ENCODE peak calls at places on chromosome 6, in eight cellular contexts. Q, O, B, K, G, J, I and N are unnamed samples.

GRCh38 chr6:23213193-23213592 is 643.8 kb downstream of the HDGFL1 start:
- DNase-seq in Q (no peak), O (no peak), B (no peak), K (no peak), G (no peak), J (no peak), I (no peak), N (no peak)

GRCh38 chr6:25327372-25327771 is 48.2 kb downstream of the CARMIL1 start:
- DNase-seq in Q (no peak), O (no peak), B (no peak), K (no peak), G (no peak), J (no peak), I (no peak), N (no peak)

GRCh38 chr6:153849072-153849759 is 189.8 kb upstream of the OPRM1 start:
- DNase-seq in Q (no peak), O (no peak), B (no peak), K (no peak), G (no peak), J (no peak), I (no peak), N (no peak)

GRCh38 chr6:13314806-13315205 is 13.5 kb downstream of the TBC1D7 start:
- DNase-seq in Q (no peak), O (no peak), B (no peak), K (no peak), G (no peak), J (no peak), I (no peak), N (no peak)

GRCh38 chr6:154572592-154572991 is 62.1 kb upstream of the CNKSR3 start:
- DNase-seq in Q (no peak), O (no peak), B (no peak), K (no peak), G (no peak), J (no peak), I (no peak), N (no peak)

GRCh38 chr6:92757926-92758325 is 661.4 kb downstream of the EPHA7 start:
- DNase-seq in Q (no peak), O (no peak), B (no peak), K (no peak), G (no peak), J (no peak), I (no peak), N (no peak)

GRCh38 chr6:70369332-70369950 is 43.9 kb upstream of the FAM135A start:
- DNase-seq in Q (peak; percentile 24), O (peak; percentile 84), B (peak; percentile 36), K (peak; percentile 70), G (peak; percentile 54), J (peak; percentile 55), I (peak; percentile 76), N (peak; percentile 48)

GRCh38 chr6:152625213-152625612 is 11.9 kb downstream of the SYNE1 start:
- DNase-seq in Q (no peak), O (no peak), B (no peak), K (no peak), G (no peak), J (no peak), I (no peak), N (no peak)

GRCh38 chr6:54516331-54516730 is 208.1 kb downstream of the TINAG start:
- DNase-seq in Q (no peak), O (no peak), B (no peak), K (no peak), G (no peak), J (no peak), I (no peak), N (no peak)

GRCh38 chr6:166957087-166957804 is 896 bp upstream of the RNASET2 start:
- DNase-seq in Q (peak; percentile 56), O (peak; percentile 70), B (peak; percentile 54), K (peak; percentile 15), G (no peak), J (no peak), I (peak; percentile 76), N (no peak)

GRCh38 chr6:166957805-166958076 is 1.4 kb upstream of the RNASET2 start:
- DNase-seq in Q (no peak), O (no peak), B (no peak), K (no peak), G (no peak), J (no peak), I (no peak), N (no peak)

GRCh38 chr6:166959906-166960608 is 3.7 kb upstream of the RNASET2 start:
- DNase-seq in Q (no peak), O (no peak), B (no peak), K (no peak), G (no peak), J (no peak), I (no peak), N (no peak)

GRCh38 chr6:166960609-166960978 is 4.2 kb upstream of the RNASET2 start:
- DNase-seq in Q (no peak), O (no peak), B (no peak), K (no peak), G (no peak), J (no peak), I (peak; percentile 13), N (no peak)

DNA sequence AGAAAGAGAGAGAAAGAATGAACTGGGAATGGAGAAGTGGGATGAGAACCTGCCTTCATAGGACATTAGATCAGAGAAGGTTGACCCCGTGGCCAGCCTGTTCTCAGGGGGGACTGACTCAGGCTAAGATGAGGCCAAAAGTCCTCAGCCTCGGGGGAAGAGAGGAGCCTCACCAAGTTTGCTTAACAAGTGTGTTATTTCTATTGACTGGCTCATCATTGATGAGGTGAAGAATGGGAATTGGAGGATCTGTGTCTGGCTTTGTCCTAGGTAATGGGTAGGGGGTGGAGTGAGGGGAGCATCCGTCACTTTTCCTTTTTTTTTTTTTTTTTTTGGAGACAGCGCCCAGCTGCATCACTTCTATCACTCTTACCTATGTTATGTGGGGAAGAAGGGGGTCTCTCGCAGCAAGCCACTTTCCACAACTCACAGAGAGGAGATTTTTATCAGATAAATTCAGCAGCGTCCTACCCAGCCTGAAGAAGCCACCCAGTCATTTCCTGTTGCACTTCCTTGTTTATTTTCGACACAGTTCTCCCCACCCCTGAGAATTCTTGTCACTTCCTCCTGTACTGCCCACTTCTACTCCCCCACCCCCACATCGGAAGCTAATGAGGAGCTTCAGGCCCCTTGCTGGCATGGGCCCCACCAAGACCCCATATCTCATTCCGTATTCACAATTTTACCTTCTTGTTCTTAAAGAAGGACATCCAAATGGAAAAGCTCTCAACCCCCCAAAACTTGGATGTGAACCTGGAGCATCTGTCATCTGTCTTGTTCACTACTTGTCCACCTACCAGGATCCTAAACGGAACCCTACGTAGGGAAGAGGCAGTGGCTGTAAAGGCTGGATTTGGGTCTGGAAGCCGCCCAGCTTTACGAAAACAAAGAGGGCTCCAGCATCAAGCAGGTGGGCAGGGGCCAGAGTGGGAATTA is 2.8 kb upstream of the RNASET2 start:
- DNase-seq in Q (no peak), O (no peak), B (no peak), K (no peak), G (no peak), J (no peak), I (peak; percentile 61), N (no peak)
- H3K4me1 ChIP-seq in Q (peaks cover 3% of the 10 kb centered on the region), O (peaks cover 8% of the 10 kb centered on the region), B (peaks cover 4% of the 10 kb centered on the region), K (peaks cover 8% of the 10 kb centered on the region), G (peaks cover 4% of the 10 kb centered on the region), J (peaks cover 26% of the 10 kb centered on the region), I (peaks cover 13% of the 10 kb centered on the region), N (no peaks in the 10 kb centered on the region)

GRCh38 chr6:41373919-41374617 is 38.7 kb downstream of the NCR2 start:
- DNase-seq in Q (no peak), O (peak; percentile 84), B (no peak), K (peak; percentile 56), G (no peak), J (no peak), I (no peak), N (no peak)

GRCh38 chr6:41371992-41372525 is 36.7 kb downstream of the NCR2 start:
- DNase-seq in Q (no peak), O (peak; percentile 54), B (no peak), K (no peak), G (no peak), J (no peak), I (no peak), N (no peak)

GRCh38 chr6:41371461-41371991 is 36.1 kb downstream of the NCR2 start:
- DNase-seq in Q (no peak), O (peak; percentile 77), B (no peak), K (peak; percentile 59), G (no peak), J (no peak), I (peak; percentile 49), N (no peak)

GRCh38 chr6:41373367-41373918 is 38.0 kb downstream of the NCR2 start:
- DNase-seq in Q (no peak), O (peak; percentile 75), B (no peak), K (no peak), G (no peak), J (no peak), I (no peak), N (no peak)

GRCh38 chr6:41372526-41373366 is 37.3 kb downstream of the NCR2 start:
- DNase-seq in Q (no peak), O (peak; percentile 76), B (no peak), K (no peak), G (no peak), J (no peak), I (no peak), N (no peak)
- H3K4me1 ChIP-seq in Q (peaks cover 11% of the 10 kb centered on the region), O (peaks cover 24% of the 10 kb centered on the region), B (peaks cover 16% of the 10 kb centered on the region), K (peaks cover 31% of the 10 kb centered on the region), G (peaks cover 2% of the 10 kb centered on the region), J (peaks cover 40% of the 10 kb centered on the region), I (peaks cover 4% of the 10 kb centered on the region), N (peaks cover 8% of the 10 kb centered on the region)

DNA sequence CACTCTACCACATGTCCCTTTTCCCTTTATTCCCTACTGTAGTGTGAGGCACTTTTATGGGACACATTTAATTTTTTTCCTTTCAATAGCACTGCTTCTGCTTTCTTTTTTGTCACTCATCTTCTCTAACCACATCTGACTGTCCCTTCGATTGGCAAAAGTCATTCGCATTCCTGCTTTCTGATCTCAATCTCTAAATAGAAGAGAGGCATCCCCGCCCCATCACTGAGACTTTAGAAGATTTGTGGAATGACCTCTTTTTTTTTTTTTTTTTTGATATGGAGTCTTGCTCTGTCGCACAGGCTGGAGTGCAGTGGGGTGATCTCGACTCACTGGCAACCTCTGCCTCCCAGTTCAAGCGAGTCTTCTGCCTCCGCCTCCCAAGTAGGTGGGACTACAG is 9.1 kb downstream of the ZNF292 start:
- DNase-seq in Q (no peak), O (no peak), B (no peak), K (no peak), G (no peak), J (no peak), I (no peak), N (no peak)
- H3K4me1 ChIP-seq in Q (peaks cover 10% of the 10 kb centered on the region), O (peaks cover 15% of the 10 kb centered on the region), B (peaks cover 23% of the 10 kb centered on the region), K (no peaks in the 10 kb centered on the region), G (no peaks in the 10 kb centered on the region), J (no peaks in the 10 kb centered on the region), I (no peaks in the 10 kb centered on the region), N (no peaks in the 10 kb centered on the region)

GRCh38 chr6:11766056-11766455 is 12.5 kb downstream of the ADTRP start:
- DNase-seq in Q (no peak), O (no peak), B (no peak), K (no peak), G (no peak), J (no peak), I (no peak), N (no peak)

GRCh38 chr6:11769244-11769643 is 9.4 kb downstream of the ADTRP start:
- DNase-seq in Q (no peak), O (no peak), B (no peak), K (no peak), G (no peak), J (no peak), I (no peak), N (no peak)

GRCh38 chr6:11766589-11767450 is 11.8 kb downstream of the ADTRP start:
- DNase-seq in Q (no peak), O (no peak), B (no peak), K (no peak), G (peak; percentile 78), J (peak; percentile 86), I (no peak), N (no peak)

GRCh38 chr6:11769816-11770545 is 8.6 kb downstream of the ADTRP start:
- DNase-seq in Q (no peak), O (peak; percentile 51), B (no peak), K (no peak), G (no peak), J (no peak), I (peak; percentile 54), N (no peak)

GRCh38 chr6:11767458-11767857 is 11.1 kb downstream of the ADTRP start:
- DNase-seq in Q (no peak), O (no peak), B (no peak), K (no peak), G (no peak), J (no peak), I (no peak), N (no peak)
- H3K4me1 ChIP-seq in Q (peaks cover 6% of the 10 kb centered on the region), O (peaks cover 8% of the 10 kb centered on the region), B (no peaks in the 10 kb centered on the region), K (peaks cover 7% of the 10 kb centered on the region), G (peaks cover 36% of the 10 kb centered on the region), J (peaks cover 64% of the 10 kb centered on the region), I (peaks cover 8% of the 10 kb centered on the region), N (peaks cover 5% of the 10 kb centered on the region)